ENCODE peak calls at places on chromosomes 12 and 14, in eight cellular contexts. One of them, this sample, is unnamed.

GRCh38 chr12:103880299-103881142 is 39.5 kb upstream of the NT5DC3 start:
- DNase-seq in psoas muscle: no peak
- DNase-seq in cardiac fibroblast: no peak
- DNase-seq in AG09319: no peak
- DNase-seq in dorsolateral prefrontal cortex: no peak
- DNase-seq in tibial artery: no peak
- DNase-seq in hepatocyte: no peak
- DNase-seq in lung: no peak
- DNase-seq in this sample: no peak

GRCh38 chr12:108307006-108307405 is 32.1 kb downstream of the CMKLR1 start:
- DNase-seq in hepatocyte: no peak
- DNase-seq in tibial artery: peak
- DNase-seq in lung: no peak
- DNase-seq in dorsolateral prefrontal cortex: no peak
- DNase-seq in cardiac fibroblast: no peak
- DNase-seq in AG09319: peak
- DNase-seq in psoas muscle: no peak
- DNase-seq in this sample: peak

GRCh38 chr12:26204612-26205289 is 9.4 kb downstream of the SSPN start:
- DNase-seq in dorsolateral prefrontal cortex: no peak
- DNase-seq in cardiac fibroblast: peak
- DNase-seq in lung: no peak
- DNase-seq in tibial artery: no peak
- DNase-seq in hepatocyte: no peak
- DNase-seq in AG09319: no peak
- DNase-seq in psoas muscle: peak
- DNase-seq in this sample: no peak

GRCh38 chr12:58346032-58346632 is 404.8 kb downstream of the ATP23 start:
- DNase-seq in psoas muscle: no peak
- DNase-seq in AG09319: no peak
- DNase-seq in cardiac fibroblast: peak
- DNase-seq in tibial artery: no peak
- DNase-seq in lung: no peak
- DNase-seq in hepatocyte: peak
- DNase-seq in dorsolateral prefrontal cortex: no peak
- DNase-seq in this sample: no peak

GRCh38 chr14:105493921-105494605 is 3.0 kb downstream of the TEDC1 start:
- DNase-seq in cardiac fibroblast: no peak
- DNase-seq in hepatocyte: peak
- DNase-seq in AG09319: no peak
- DNase-seq in dorsolateral prefrontal cortex: peak
- DNase-seq in psoas muscle: peak
- DNase-seq in lung: no peak
- DNase-seq in tibial artery: peak
- DNase-seq in this sample: no peak

GRCh38 chr12:27177716-27178115 is 66.4 kb upstream of the STK38L start:
- DNase-seq in cardiac fibroblast: peak
- DNase-seq in tibial artery: no peak
- DNase-seq in psoas muscle: no peak
- DNase-seq in hepatocyte: no peak
- DNase-seq in lung: no peak
- DNase-seq in AG09319: no peak
- DNase-seq in dorsolateral prefrontal cortex: no peak
- DNase-seq in this sample: no peak

GRCh38 chr12:88993655-88994054 is 358.6 kb downstream of the DUSP6 start:
- DNase-seq in AG09319: peak
- DNase-seq in cardiac fibroblast: peak
- DNase-seq in lung: no peak
- DNase-seq in psoas muscle: no peak
- DNase-seq in hepatocyte: peak
- DNase-seq in dorsolateral prefrontal cortex: no peak
- DNase-seq in tibial artery: no peak
- DNase-seq in this sample: no peak

GRCh38 chr14:76112889-76113611 is 38.7 kb upstream of the GPATCH2L start:
- DNase-seq in dorsolateral prefrontal cortex: no peak
- DNase-seq in psoas muscle: no peak
- DNase-seq in lung: no peak
- DNase-seq in tibial artery: no peak
- DNase-seq in AG09319: no peak
- DNase-seq in cardiac fibroblast: no peak
- DNase-seq in hepatocyte: no peak
- DNase-seq in this sample: no peak

GRCh38 chr12:56990648-56991318 is 15.6 kb downstream of the ZBTB39 start:
- DNase-seq in lung: no peak
- DNase-seq in AG09319: no peak
- DNase-seq in cardiac fibroblast: no peak
- DNase-seq in psoas muscle: no peak
- DNase-seq in tibial artery: no peak
- DNase-seq in dorsolateral prefrontal cortex: no peak
- DNase-seq in hepatocyte: no peak
- DNase-seq in this sample: peak

GRCh38 chr14:33647385-33647786 is 303.5 kb downstream of the EGLN3 start:
- DNase-seq in dorsolateral prefrontal cortex: no peak
- DNase-seq in tibial artery: no peak
- DNase-seq in cardiac fibroblast: peak
- DNase-seq in AG09319: peak
- DNase-seq in psoas muscle: no peak
- DNase-seq in lung: no peak
- DNase-seq in hepatocyte: no peak
- DNase-seq in this sample: no peak

GRCh38 chr14:76349993-76350392 is 25.9 kb upstream of the ESRRB start:
- DNase-seq in lung: no peak
- DNase-seq in tibial artery: no peak
- DNase-seq in psoas muscle: no peak
- DNase-seq in dorsolateral prefrontal cortex: no peak
- DNase-seq in hepatocyte: no peak
- DNase-seq in cardiac fibroblast: no peak
- DNase-seq in AG09319: no peak
- DNase-seq in this sample: no peak

GRCh38 chr12:54689034-54689372 is 40.8 kb upstream of the DCD start:
- DNase-seq in dorsolateral prefrontal cortex: no peak
- DNase-seq in cardiac fibroblast: no peak
- DNase-seq in tibial artery: no peak
- DNase-seq in lung: no peak
- DNase-seq in AG09319: no peak
- DNase-seq in psoas muscle: no peak
- DNase-seq in hepatocyte: no peak
- DNase-seq in this sample: no peak

GRCh38 chr14:68377459-68377858 is 415.4 kb downstream of the ZFP36L1 start:
- DNase-seq in cardiac fibroblast: peak
- DNase-seq in tibial artery: peak
- DNase-seq in hepatocyte: no peak
- DNase-seq in lung: peak
- DNase-seq in AG09319: no peak
- DNase-seq in psoas muscle: peak
- DNase-seq in dorsolateral prefrontal cortex: peak
- DNase-seq in this sample: no peak

GRCh38 chr12:727321-727720 is 25.1 kb upstream of the WNK1 start:
- DNase-seq in lung: no peak
- DNase-seq in tibial artery: no peak
- DNase-seq in dorsolateral prefrontal cortex: no peak
- DNase-seq in AG09319: no peak
- DNase-seq in cardiac fibroblast: peak
- DNase-seq in psoas muscle: no peak
- DNase-seq in hepatocyte: no peak
- DNase-seq in this sample: no peak

GRCh38 chr12:8687846-8688601 is 9.8 kb upstream of the RIMKLB start:
- DNase-seq in hepatocyte: peak
- DNase-seq in dorsolateral prefrontal cortex: no peak
- DNase-seq in cardiac fibroblast: peak
- DNase-seq in tibial artery: peak
- DNase-seq in lung: peak
- DNase-seq in AG09319: peak
- DNase-seq in psoas muscle: peak
- DNase-seq in this sample: peak

GRCh38 chr12:67981236-67982164 is 7.7 kb upstream of the IFNG-AS1 start:
- DNase-seq in cardiac fibroblast: peak
- DNase-seq in hepatocyte: no peak
- DNase-seq in AG09319: peak
- DNase-seq in lung: no peak
- DNase-seq in psoas muscle: no peak
- DNase-seq in dorsolateral prefrontal cortex: no peak
- DNase-seq in tibial artery: no peak
- DNase-seq in this sample: no peak

GRCh38 chr12:122080149-122081107 is 1.9 kb downstream of the MLXIP start:
- DNase-seq in tibial artery: peak
- DNase-seq in psoas muscle: peak
- DNase-seq in hepatocyte: peak
- DNase-seq in cardiac fibroblast: peak
- DNase-seq in lung: peak
- DNase-seq in dorsolateral prefrontal cortex: no peak
- DNase-seq in AG09319: no peak
- DNase-seq in this sample: no peak

GRCh38 chr14:102759416-102759815 is 17.8 kb upstream of the TRAF3 start:
- DNase-seq in lung: no peak
- DNase-seq in AG09319: no peak
- DNase-seq in hepatocyte: peak
- DNase-seq in tibial artery: no peak
- DNase-seq in psoas muscle: no peak
- DNase-seq in cardiac fibroblast: no peak
- DNase-seq in dorsolateral prefrontal cortex: no peak
- DNase-seq in this sample: no peak

GRCh38 chr12:108928695-108929094 is 48.8 kb downstream of the DAO start:
- DNase-seq in dorsolateral prefrontal cortex: no peak
- DNase-seq in AG09319: no peak
- DNase-seq in psoas muscle: no peak
- DNase-seq in tibial artery: no peak
- DNase-seq in hepatocyte: no peak
- DNase-seq in lung: no peak
- DNase-seq in cardiac fibroblast: no peak
- DNase-seq in this sample: no peak

GRCh38 chr12:96035283-96036236 is at the start of gene LTA4H:
- DNase-seq in lung: peak
- DNase-seq in hepatocyte: peak
- DNase-seq in tibial artery: peak
- DNase-seq in AG09319: peak
- DNase-seq in dorsolateral prefrontal cortex: peak
- DNase-seq in cardiac fibroblast: peak
- DNase-seq in psoas muscle: peak
- DNase-seq in this sample: peak
- TF ChIP-seq CTCF in lung: no peak
- TF ChIP-seq CTCF in hepatocyte: no peak
- TF ChIP-seq CTCF in tibial artery: no peak
- TF ChIP-seq CTCF in AG09319: no peak
- TF ChIP-seq CTCF in dorsolateral prefrontal cortex: peak
- TF ChIP-seq CTCF in cardiac fibroblast: no peak
- TF ChIP-seq CTCF in psoas muscle: no peak
- TF ChIP-seq CTCF in this sample: no peak

GRCh38 chr12:75722714-75723200 is 211.3 kb upstream of the KRR1 start:
- DNase-seq in dorsolateral prefrontal cortex: no peak
- DNase-seq in lung: peak
- DNase-seq in cardiac fibroblast: peak
- DNase-seq in tibial artery: no peak
- DNase-seq in hepatocyte: peak
- DNase-seq in AG09319: peak
- DNase-seq in psoas muscle: peak
- DNase-seq in this sample: no peak

GRCh38 chr12:75728826-75729225 is 217.4 kb upstream of the KRR1 start:
- DNase-seq in cardiac fibroblast: no peak
- DNase-seq in AG09319: no peak
- DNase-seq in psoas muscle: no peak
- DNase-seq in tibial artery: no peak
- DNase-seq in hepatocyte: no peak
- DNase-seq in dorsolateral prefrontal cortex: no peak
- DNase-seq in lung: no peak
- DNase-seq in this sample: no peak

GRCh38 chr12:75727577-75727976 is 216.2 kb upstream of the KRR1 start:
- DNase-seq in hepatocyte: no peak
- DNase-seq in cardiac fibroblast: no peak
- DNase-seq in AG09319: no peak
- DNase-seq in psoas muscle: no peak
- DNase-seq in dorsolateral prefrontal cortex: no peak
- DNase-seq in tibial artery: no peak
- DNase-seq in lung: no peak
- DNase-seq in this sample: no peak

GRCh38 chr12:75724913-75725312 is 213.5 kb upstream of the KRR1 start:
- DNase-seq in cardiac fibroblast: peak
- DNase-seq in psoas muscle: no peak
- DNase-seq in dorsolateral prefrontal cortex: no peak
- DNase-seq in lung: peak
- DNase-seq in hepatocyte: peak
- DNase-seq in AG09319: peak
- DNase-seq in tibial artery: no peak
- DNase-seq in this sample: no peak

GRCh38 chr12:75725505-75726120 is 214.2 kb upstream of the KRR1 start:
- DNase-seq in dorsolateral prefrontal cortex: no peak
- DNase-seq in cardiac fibroblast: peak
- DNase-seq in psoas muscle: no peak
- DNase-seq in tibial artery: no peak
- DNase-seq in hepatocyte: no peak
- DNase-seq in AG09319: no peak
- DNase-seq in lung: no peak
- DNase-seq in this sample: no peak
- TF ChIP-seq CTCF in dorsolateral prefrontal cortex: no peak
- TF ChIP-seq CTCF in cardiac fibroblast: peak
- TF ChIP-seq CTCF in psoas muscle: peak
- TF ChIP-seq CTCF in tibial artery: no peak
- TF ChIP-seq CTCF in hepatocyte: no peak
- TF ChIP-seq CTCF in AG09319: no peak
- TF ChIP-seq CTCF in lung: no peak
- TF ChIP-seq CTCF in this sample: no peak

GRCh38 chr12:45890276-45890675 is 100.1 kb downstream of the SCAF11 start:
- DNase-seq in hepatocyte: no peak
- DNase-seq in AG09319: no peak
- DNase-seq in cardiac fibroblast: no peak
- DNase-seq in dorsolateral prefrontal cortex: no peak
- DNase-seq in lung: no peak
- DNase-seq in tibial artery: no peak
- DNase-seq in psoas muscle: no peak
- DNase-seq in this sample: no peak
- TF ChIP-seq CTCF in hepatocyte: peak
- TF ChIP-seq CTCF in AG09319: no peak
- TF ChIP-seq CTCF in cardiac fibroblast: no peak
- TF ChIP-seq CTCF in dorsolateral prefrontal cortex: no peak
- TF ChIP-seq CTCF in lung: no peak
- TF ChIP-seq CTCF in tibial artery: no peak
- TF ChIP-seq CTCF in psoas muscle: no peak
- TF ChIP-seq CTCF in this sample: peak

GRCh38 chr12:50505945-50506344 is 1.2 kb downstream of the DIP2B start:
- DNase-seq in lung: peak
- DNase-seq in tibial artery: no peak
- DNase-seq in hepatocyte: peak
- DNase-seq in AG09319: no peak
- DNase-seq in dorsolateral prefrontal cortex: peak
- DNase-seq in cardiac fibroblast: peak
- DNase-seq in psoas muscle: no peak
- DNase-seq in this sample: no peak

GRCh38 chr12:50506753-50507473 is 2.1 kb downstream of the DIP2B start:
- DNase-seq in dorsolateral prefrontal cortex: no peak
- DNase-seq in hepatocyte: no peak
- DNase-seq in AG09319: no peak
- DNase-seq in cardiac fibroblast: no peak
- DNase-seq in lung: no peak
- DNase-seq in tibial artery: no peak
- DNase-seq in psoas muscle: no peak
- DNase-seq in this sample: no peak

GRCh38 chr12:50504798-50505385 is at the start of gene DIP2B:
- DNase-seq in AG09319: peak
- DNase-seq in tibial artery: peak
- DNase-seq in dorsolateral prefrontal cortex: peak
- DNase-seq in psoas muscle: peak
- DNase-seq in hepatocyte: peak
- DNase-seq in lung: peak
- DNase-seq in cardiac fibroblast: peak
- DNase-seq in this sample: peak

GRCh38 chr12:50507474-50507838 is 2.7 kb downstream of the DIP2B start:
- DNase-seq in cardiac fibroblast: no peak
- DNase-seq in lung: no peak
- DNase-seq in tibial artery: no peak
- DNase-seq in psoas muscle: no peak
- DNase-seq in AG09319: no peak
- DNase-seq in dorsolateral prefrontal cortex: no peak
- DNase-seq in hepatocyte: no peak
- DNase-seq in this sample: no peak

GRCh38 chr12:50505386-50505827 is 622 bp downstream of the DIP2B start:
- DNase-seq in psoas muscle: no peak
- DNase-seq in dorsolateral prefrontal cortex: no peak
- DNase-seq in lung: peak
- DNase-seq in cardiac fibroblast: peak
- DNase-seq in tibial artery: peak
- DNase-seq in hepatocyte: peak
- DNase-seq in AG09319: no peak
- DNase-seq in this sample: no peak
- TF ChIP-seq CTCF in psoas muscle: no peak
- TF ChIP-seq CTCF in dorsolateral prefrontal cortex: no peak
- TF ChIP-seq CTCF in lung: no peak
- TF ChIP-seq CTCF in cardiac fibroblast: no peak
- TF ChIP-seq CTCF in tibial artery: no peak
- TF ChIP-seq CTCF in hepatocyte: no peak
- TF ChIP-seq CTCF in AG09319: no peak
- TF ChIP-seq CTCF in this sample: no peak